ENCODE peak calls at places on chromosomes 2 and 18, in four cellular contexts. One of them, this sample, is unnamed.

GRCh38 chr18:23377669-23378469 is 75.2 kb upstream of the RIOK3 start:
- DNase-seq in heart right ventricle: no peak
- DNase-seq in midbrain: no peak
- DNase-seq in caudate nucleus: no peak
- DNase-seq in this sample: no peak

GRCh38 chr2:72562451-72563153 is 263.2 kb downstream of the EXOC6B start:
- DNase-seq in heart right ventricle: no peak
- DNase-seq in midbrain: no peak
- DNase-seq in caudate nucleus: no peak
- DNase-seq in this sample: no peak

GRCh38 chr2:129118296-129118695 is 799.6 kb upstream of the HS6ST1 start:
- DNase-seq in heart right ventricle: no peak
- DNase-seq in midbrain: no peak
- DNase-seq in caudate nucleus: no peak
- DNase-seq in this sample: no peak

GRCh38 chr2:132971310-132972061 is 301.5 kb upstream of the LYPD1 start:
- DNase-seq in heart right ventricle: no peak
- DNase-seq in midbrain: no peak
- DNase-seq in caudate nucleus: no peak
- DNase-seq in this sample: no peak

GRCh38 chr2:172927381-172928357 is 148.0 kb upstream of the MAP3K20 start:
- DNase-seq in heart right ventricle: peak; percentile 28
- DNase-seq in midbrain: no peak
- DNase-seq in caudate nucleus: no peak
- DNase-seq in this sample: no peak

GRCh38 chr2:239880396-239880795 is 144.7 kb downstream of the NDUFA10 start:
- DNase-seq in heart right ventricle: no peak
- DNase-seq in midbrain: no peak
- DNase-seq in caudate nucleus: no peak
- DNase-seq in this sample: no peak

GRCh38 chr2:120659275-120659952 is 76.3 kb upstream of the GLI2 start:
- DNase-seq in heart right ventricle: no peak
- DNase-seq in midbrain: no peak
- DNase-seq in caudate nucleus: no peak
- DNase-seq in this sample: no peak

GRCh38 chr18:22691988-22692710 is 241.0 kb upstream of the RBBP8 start:
- DNase-seq in heart right ventricle: no peak
- DNase-seq in midbrain: no peak
- DNase-seq in caudate nucleus: no peak
- DNase-seq in this sample: no peak

GRCh38 chr2:240789051-240789453 is 31.0 kb downstream of the KIF1A start:
- DNase-seq in heart right ventricle: no peak
- DNase-seq in midbrain: no peak
- DNase-seq in caudate nucleus: no peak
- DNase-seq in this sample: no peak

GRCh38 chr2:10909996-10910341 is 1.8 kb upstream of the KCNF1 start:
- DNase-seq in heart right ventricle: no peak
- DNase-seq in midbrain: no peak
- DNase-seq in caudate nucleus: no peak
- DNase-seq in this sample: no peak

GRCh38 chr18:64799378-64799777 is 650.5 kb upstream of the LINC00305 start:
- DNase-seq in heart right ventricle: no peak
- DNase-seq in midbrain: no peak
- DNase-seq in caudate nucleus: no peak
- DNase-seq in this sample: no peak

GRCh38 chr2:9752441-9753275 is 90.6 kb upstream of the TAF1B start:
- DNase-seq in heart right ventricle: no peak
- DNase-seq in midbrain: no peak
- DNase-seq in caudate nucleus: no peak
- DNase-seq in this sample: no peak

GRCh38 chr2:74267068-74267467 is 68.7 kb downstream of the MTHFD2 start:
- DNase-seq in heart right ventricle: no peak
- DNase-seq in midbrain: no peak
- DNase-seq in caudate nucleus: no peak
- DNase-seq in this sample: no peak

GRCh38 chr2:232977438-232977971 is 35.6 kb downstream of the NGEF start:
- DNase-seq in heart right ventricle: no peak
- DNase-seq in midbrain: no peak
- DNase-seq in caudate nucleus: no peak
- DNase-seq in this sample: no peak

This sample was measured in dorsolateral prefrontal cortex.